ENCODE peak calls at places on chromosome 17, in four cellular contexts. I is K562, L is HepG2, G is H1. T is an unnamed sample.

GRCh38 chr17:1830288-1830687 is 483 bp downstream of the RPA1 start:
- DNase-seq in I (no peak), L (peak), G (no peak), T (no peak)

GRCh38 chr17:77628035-77628434 is 330.5 kb upstream of the TNRC6C start:
- DNase-seq in I (no peak), L (no peak), G (no peak), T (no peak)

GRCh38 chr17:47776330-47777197 is 43.5 kb downstream of the TBX21 start:
- DNase-seq in I (peak), L (peak), G (no peak), T (no peak)

GRCh38 chr17:9566067-9566466 is 9.6 kb downstream of the STX8 start:
- DNase-seq in I (no peak), L (no peak), G (no peak), T (no peak)

GRCh38 chr17:2282297-2282873 is 21.2 kb downstream of the SMG6 start:
- DNase-seq in I (peak), L (peak), G (no peak), T (no peak)

GRCh38 chr17:32739722-32740121 is 137.2 kb downstream of the MYO1D start:
- DNase-seq in I (no peak), L (no peak), G (no peak), T (no peak)

GRCh38 chr17:42699415-42699740 is 17.0 kb downstream of the CNTNAP1 start:
- DNase-seq in I (no peak), L (no peak), G (no peak), T (no peak)

GRCh38 chr17:74367206-74367605 is at the start of gene GPR142:
- DNase-seq in I (no peak), L (no peak), G (no peak), T (no peak)

GRCh38 chr17:71899317-71899716 is 221.5 kb upstream of the SOX9 start:
- DNase-seq in I (no peak), L (no peak), G (no peak), T (no peak)

GRCh38 chr17:43699438-43699756 is 37.7 kb upstream of the MEOX1 start:
- DNase-seq in I (no peak), L (no peak), G (no peak), T (no peak)

GRCh38 chr17:7914771-7915610 is 1.1 kb downstream of the RNF227 start:
- DNase-seq in I (no peak), L (no peak), G (no peak), T (no peak)

GRCh38 chr17:1553354-1554266 is 9.0 kb downstream of the PITPNA start:
- DNase-seq in I (no peak), L (no peak), G (no peak), T (no peak)

GRCh38 chr17:81440511-81441244 is 45.4 kb downstream of the BAHCC1 start:
- DNase-seq in I (peak), L (peak), G (peak), T (no peak)

GRCh38 chr17:54864636-54865420 is 35.8 kb upstream of the TOM1L1 start:
- DNase-seq in I (peak), L (no peak), G (no peak), T (no peak)

GRCh38 chr17:4945176-4945943 is 3.0 kb downstream of the PFN1 start:
- DNase-seq in I (peak), L (peak), G (no peak), T (peak)

GRCh38 chr17:81294512-81295030 is 536 bp downstream of the SLC38A10 start:
- DNase-seq in I (peak), L (no peak), G (no peak), T (no peak)

GRCh38 chr17:47966079-47966519 is 4.8 kb upstream of the CDK5RAP3 start:
- DNase-seq in I (no peak), L (peak), G (no peak), T (no peak)

GRCh38 chr17:67366193-67367157 is at the start of gene PSMD12:
- DNase-seq in I (peak), L (peak), G (no peak), T (peak)

GRCh38 chr17:62017912-62018311 is 47.2 kb downstream of the MED13 start:
- DNase-seq in I (no peak), L (no peak), G (no peak), T (no peak)

GRCh38 chr17:66255112-66255511 is 25.9 kb upstream of the APOH start:
- DNase-seq in I (peak), L (peak), G (no peak), T (no peak)

GRCh38 chr17:78789663-78790181 is 7.6 kb upstream of the CYTH1 start:
- DNase-seq in I (no peak), L (no peak), G (no peak), T (no peak)

GRCh38 chr17:72118588-72119279 is 2.1 kb upstream of the SOX9 start:
- DNase-seq in I (peak), L (peak), G (no peak), T (peak)

GRCh38 chr17:4631836-4632582 is 9.5 kb downstream of the ALOX15 start:
- DNase-seq in I (no peak), L (no peak), G (peak), T (no peak)

GRCh38 chr17:64418506-64419339 is 28.1 kb upstream of the PECAM1 start:
- DNase-seq in I (peak), L (peak), G (no peak), T (no peak)

GRCh38 chr17:16470302-16470701 is 21.7 kb downstream of the LRRC75A start:
- DNase-seq in I (no peak), L (no peak), G (no peak), T (no peak)

GRCh38 chr17:70078994-70079531 is 4.0 kb downstream of the KCNJ16 start:
- DNase-seq in I (no peak), L (no peak), G (no peak), T (no peak)

GRCh38 chr17:28792877-28793666 is 49.3 kb downstream of the TRAF4 start:
- DNase-seq in I (peak), L (no peak), G (no peak), T (no peak)

GRCh38 chr17:81285179-81285878 is 9.8 kb downstream of the SLC38A10 start:
- DNase-seq in I (peak), L (no peak), G (no peak), T (no peak)

GRCh38 chr17:9924735-9925191 is 19.7 kb upstream of the RCVRN start:
- DNase-seq in I (peak), L (peak), G (no peak), T (peak)

GRCh38 chr17:45353047-45353446 is 36.2 kb upstream of the MAP3K14 start:
- DNase-seq in I (no peak), L (no peak), G (no peak), T (peak)

GRCh38 chr17:39676198-39676819 is 8.1 kb downstream of the PNMT start:
- DNase-seq in I (peak), L (no peak), G (no peak), T (peak)

GRCh38 chr17:61248399-61248798 is 151.2 kb upstream of the TBX2 start:
- DNase-seq in I (no peak), L (peak), G (no peak), T (no peak)

DNA sequence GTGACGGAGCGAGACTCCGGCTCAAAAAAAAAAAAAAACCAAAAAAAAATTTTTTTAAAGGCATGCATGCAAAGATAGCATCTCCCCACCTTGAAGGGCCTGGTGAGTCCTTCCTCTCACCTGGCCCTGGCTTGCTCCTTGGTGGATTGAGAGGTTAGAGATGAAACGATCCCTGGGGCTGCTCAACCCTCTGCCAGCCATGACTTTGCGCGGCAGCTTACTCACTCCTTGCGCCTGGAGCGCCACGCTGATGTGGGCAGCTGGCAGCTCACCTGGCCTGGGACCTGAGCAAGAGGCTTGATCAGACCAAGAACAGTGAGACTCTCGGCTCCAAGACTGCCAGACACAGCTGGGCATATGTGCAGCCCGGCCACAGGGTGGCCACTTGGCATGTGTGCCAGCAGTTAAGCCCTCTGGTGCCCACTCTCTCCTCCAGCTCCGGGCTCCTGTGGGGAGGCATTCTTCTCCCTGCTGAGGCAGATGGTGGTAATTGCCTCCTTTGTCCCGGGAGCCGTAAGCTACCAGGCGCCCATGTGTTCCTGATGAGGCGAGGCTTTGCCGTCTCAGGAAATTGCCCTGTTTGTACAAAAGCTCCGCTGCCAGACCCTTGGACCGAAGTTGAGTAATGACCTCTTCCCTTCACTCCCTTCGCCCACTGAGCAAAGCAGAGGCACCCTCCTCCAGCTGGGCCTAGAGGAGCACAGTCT is 5.1 kb upstream of the EVPL start:
- DNase-seq in I (no peak), L (peak), G (no peak), T (no peak)
- TF ChIP-seq TAF1 in I (no peak), L (peak), G (no peak), T (no peak)

DNA sequence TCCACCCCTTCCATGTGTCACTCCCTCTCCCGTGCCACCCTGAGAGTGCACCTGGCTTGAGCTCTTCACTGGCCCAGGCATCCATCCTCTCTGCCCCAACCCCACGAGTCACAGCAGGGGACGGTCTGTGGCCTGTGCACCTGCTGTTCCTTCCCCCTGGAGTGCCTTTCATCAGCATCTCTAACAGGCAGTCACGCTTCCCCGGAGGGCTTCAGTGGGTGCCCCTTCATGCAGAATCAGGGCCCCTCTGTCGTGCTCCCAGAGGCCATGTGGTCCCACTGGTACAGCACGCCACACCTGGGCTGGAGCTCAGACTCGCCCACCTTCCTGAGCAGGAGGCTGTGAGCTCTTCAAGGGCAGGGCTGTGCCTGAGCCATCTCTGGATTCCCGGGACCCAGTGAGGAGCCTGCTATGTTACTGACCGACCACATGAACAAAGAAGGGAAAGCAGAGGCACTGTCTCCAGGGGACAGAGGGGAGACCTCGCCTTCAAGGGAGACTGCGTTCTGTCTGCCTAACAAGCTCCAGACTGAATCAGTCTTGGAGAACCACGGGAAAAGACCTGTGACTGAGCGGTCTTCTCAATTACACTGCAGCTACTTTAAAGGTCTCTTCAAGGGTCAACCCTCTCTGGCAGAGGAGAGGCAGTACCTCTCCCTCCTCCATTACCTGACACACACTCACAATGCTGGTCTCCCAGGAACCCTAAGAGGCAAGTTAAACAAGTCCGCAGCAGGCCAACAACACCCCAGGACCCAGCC is 78.8 kb upstream of the DOC2B start:
- DNase-seq in I (no peak), L (no peak), G (peak), T (no peak)
- TF ChIP-seq SP1 in I (no peak), L (no peak), G (no peak), T (no peak)

GRCh38 chr17:6910987-6911603 is 79.6 kb upstream of the TEKT1 start:
- DNase-seq in I (peak), L (peak), G (no peak), T (no peak)
- TF ChIP-seq TAF1 in I (no peak), L (no peak), G (no peak), T (no peak)

GRCh38 chr17:18217412-18218015 is 7.9 kb upstream of the LLGL1 start:
- DNase-seq in I (peak), L (peak), G (no peak), T (peak)

GRCh38 chr17:18219016-18219415 is 6.4 kb upstream of the LLGL1 start:
- DNase-seq in I (no peak), L (no peak), G (no peak), T (no peak)

GRCh38 chr17:18208092-18208491 is 17.3 kb upstream of the LLGL1 start:
- DNase-seq in I (no peak), L (no peak), G (no peak), T (no peak)

DNA sequence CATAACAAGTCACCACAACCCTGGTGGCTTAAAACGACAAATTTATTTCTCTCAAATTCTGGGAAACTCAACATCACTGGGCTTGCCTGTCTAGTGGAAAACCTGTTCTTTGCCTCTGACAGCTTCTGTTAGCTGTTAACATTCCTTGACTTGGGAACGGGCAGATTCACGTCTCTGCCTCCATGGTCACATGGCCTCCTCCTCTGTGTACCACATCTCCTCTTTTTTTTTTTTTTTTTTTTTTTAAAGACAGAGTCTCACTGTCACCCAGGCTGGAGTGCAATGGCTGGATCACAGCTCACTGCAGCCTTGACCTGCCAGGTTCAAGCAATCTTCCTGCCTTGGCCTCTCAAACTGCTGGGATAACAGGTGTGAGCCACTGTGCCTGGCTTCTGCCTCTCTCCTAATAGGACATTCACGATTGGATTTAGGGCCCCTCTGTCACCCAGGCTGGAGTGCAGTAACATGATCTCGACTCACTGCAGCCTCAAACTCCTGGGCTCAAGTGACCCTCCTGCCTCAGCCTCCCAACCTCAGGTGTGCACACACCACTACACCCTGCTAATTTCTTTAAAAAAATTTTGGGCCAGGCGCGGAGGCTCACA is 11.7 kb upstream of the LLGL1 start:
- DNase-seq in I (no peak), L (no peak), G (no peak), T (no peak)
- TF ChIP-seq SP1 in I (no peak), L (no peak), G (no peak), T (no peak)

GRCh38 chr17:82444284-82444893 is 6.2 kb downstream of the CYBC1 start:
- DNase-seq in I (no peak), L (no peak), G (no peak), T (no peak)
- TF ChIP-seq TAF1 in I (no peak), L (no peak), G (no peak), T (no peak)

DNA sequence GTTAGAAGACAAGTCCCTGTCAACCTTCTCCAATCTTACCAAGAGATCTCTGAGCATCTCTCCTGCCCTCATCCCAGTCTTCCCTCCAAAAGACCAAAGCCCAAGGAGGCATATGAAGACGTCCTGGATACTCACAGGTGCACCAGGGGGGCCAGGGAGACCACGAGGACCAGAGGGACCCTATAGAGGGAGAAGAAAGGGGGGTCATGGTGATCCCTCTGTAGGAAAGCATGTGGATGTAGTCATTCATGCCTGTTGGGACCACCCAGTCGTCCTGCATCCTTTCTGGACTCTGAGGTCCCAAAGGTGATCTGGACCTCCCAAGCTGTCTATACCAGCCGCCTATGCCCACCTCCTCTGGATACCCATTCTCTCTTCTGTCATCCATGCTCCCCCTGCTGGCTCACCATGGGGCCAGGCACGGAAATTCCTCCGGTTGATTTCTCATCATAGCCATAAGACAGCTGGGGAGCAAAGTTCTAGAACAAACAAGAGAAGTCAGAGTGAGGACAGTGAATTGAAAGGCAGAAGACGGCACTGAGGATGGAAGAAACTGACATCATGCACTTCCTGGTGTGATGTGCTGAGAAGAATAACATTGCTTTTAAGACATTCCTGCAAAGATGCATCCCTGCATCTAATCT is 3.3 kb downstream of the COL1A1 start:
- DNase-seq in I (peak), L (peak), G (no peak), T (no peak)
- TF ChIP-seq SP1 in I (no peak), L (no peak), G (no peak), T (no peak)